ENCODE peak calls at places on chromosome 6, in six cellular contexts. D is body of pancreas; L is PC-3; N is activated naive CD4-positive, alpha-beta T cell treated with anti-CD3 and anti-CD28 coated beads, Interleukin-2, amount 50 U/mL, for 72 hours; H is aorta; S is naive B cell. Z is an unnamed sample.
A peak's percentile ranks its signal among the peaks of the same experiment; 100 is the strongest.

GRCh38 chr6:87628424-87628823 is 38.5 kb downstream of the ORC3 start:
- ATAC-seq in L (no peak), H (no peak), S (no peak), D (no peak), N (no peak), Z (no peak)

GRCh38 chr6:39003488-39003887 is 45.1 kb upstream of the GLP1R start:
- ATAC-seq in H (no peak), S (no peak), N (no peak), D (no peak), L (no peak), Z (no peak)

GRCh38 chr6:116533233-116533957 is 12.1 kb downstream of the TRAPPC3L start:
- ATAC-seq in S (no peak), L (no peak), D (no peak), H (no peak), N (no peak), Z (no peak)

GRCh38 chr6:4369616-4370015 is 234.2 kb upstream of the ECI2 start:
- ATAC-seq in S (no peak), H (no peak), L (peak; percentile 89), N (no peak), D (no peak), Z (no peak)

GRCh38 chr6:15255481-15256414 is 9.9 kb downstream of the JARID2 start:
- ATAC-seq in H (no peak), D (peak; percentile 16), S (peak; percentile 46), L (no peak), N (peak; percentile 27), Z (no peak)

GRCh38 chr6:126337323-126337722 is 2.6 kb upstream of the CENPW start:
- ATAC-seq in D (no peak), N (no peak), S (no peak), H (peak; percentile 82), L (no peak), Z (peak; percentile 83)

GRCh38 chr6:30716879-30717128 is 277 bp downstream of the MDC1 start:
- ATAC-seq in N (no peak), S (no peak), H (no peak), D (no peak), L (no peak), Z (no peak)

GRCh38 chr6:146258206-146258605 is 229.3 kb downstream of the GRM1 start:
- ATAC-seq in L (no peak), S (no peak), H (no peak), D (no peak), N (no peak), Z (no peak)

GRCh38 chr6:69784595-69785377 is 12.0 kb downstream of the LMBRD1 start:
- ATAC-seq in D (no peak), H (no peak), S (peak; percentile 88), N (peak; percentile 53), L (no peak), Z (no peak)

GRCh38 chr6:122758927-122759334 is 20.6 kb upstream of the FABP7 start:
- ATAC-seq in N (peak; percentile 49), H (no peak), D (no peak), S (peak; percentile 51), L (no peak), Z (no peak)

GRCh38 chr6:157550114-157550989 is 169.4 kb downstream of the ZDHHC14 start:
- ATAC-seq in S (peak; percentile 22), L (no peak), D (no peak), N (peak; percentile 68), H (no peak), Z (no peak)